ENCODE peak calls at places on chromosomes 5 and 9, in nine cellular contexts. T is WERI-Rb-1, L is SK-N-SH, S is OCI-LY7, H is tibial nerve, Q is stomach, C is K562, B is sigmoid colon, G is cardiac muscle cell. F is an unnamed sample.

GRCh38 chr9:4141201-4141750 is 158.6 kb downstream of the GLIS3 start:
- DNase-seq in T (no peak), L (no peak), S (no peak), H (no peak), Q (no peak), C (no peak), B (no peak), G (no peak), F (no peak)

GRCh38 chr5:118923295-118924005 is 64.9 kb downstream of the DTWD2 start:
- DNase-seq in T (no peak), L (no peak), S (no peak), H (no peak), Q (no peak), C (no peak), B (no peak), G (no peak), F (no peak)

GRCh38 chr5:143220748-143221211 is 182.7 kb downstream of the NR3C1 start:
- DNase-seq in T (no peak), L (no peak), S (no peak), H (no peak), Q (no peak), C (no peak), B (no peak), G (no peak), F (no peak)

GRCh38 chr9:114216081-114216480 is 60.7 kb downstream of the COL27A1 start:
- DNase-seq in T (no peak), L (peak; percentile 70), S (no peak), H (no peak), Q (peak; percentile 74), C (no peak), B (no peak), G (peak; percentile 85), F (no peak)

GRCh38 chr5:9498541-9499497 is 47.1 kb downstream of the SEMA5A start:
- DNase-seq in T (peak; percentile 71), L (no peak), S (peak; percentile 1), H (no peak), Q (no peak), C (peak; percentile 31), B (no peak), G (peak; percentile 35), F (no peak)

GRCh38 chr5:128487041-128487440 is 51.0 kb downstream of the FBN2 start:
- DNase-seq in T (no peak), L (no peak), S (no peak), H (no peak), Q (no peak), C (no peak), B (no peak), G (no peak), F (no peak)

GRCh38 chr5:79191457-79191856 is 44.5 kb upstream of the JMY start:
- DNase-seq in T (peak; percentile 20), L (no peak), S (peak; percentile 7), H (no peak), Q (no peak), C (no peak), B (no peak), G (no peak), F (no peak)

GRCh38 chr5:168908207-168908606 is 329.0 kb upstream of the PANK3 start:
- DNase-seq in T (no peak), L (no peak), S (no peak), H (no peak), Q (no peak), C (no peak), B (no peak), G (no peak), F (no peak)

GRCh38 chr9:21968331-21969010 is 25.7 kb downstream of the CDKN2A start:
- DNase-seq in T (no peak), L (peak; percentile 68), S (no peak), H (no peak), Q (no peak), C (no peak), B (no peak), G (peak; percentile 53), F (no peak)

GRCh38 chr5:73823508-73823925 is 197.5 kb downstream of the ARHGEF28 start:
- DNase-seq in T (no peak), L (no peak), S (no peak), H (no peak), Q (no peak), C (no peak), B (no peak), G (no peak), F (no peak)

GRCh38 chr5:75044406-75044805 is 8.0 kb downstream of the GCNT4 start:
- DNase-seq in T (no peak), L (no peak), S (no peak), H (no peak), Q (no peak), C (no peak), B (no peak), G (no peak), F (no peak)

GRCh38 chr9:12811935-12812334 is 37.1 kb downstream of the LURAP1L start:
- DNase-seq in T (no peak), L (no peak), S (no peak), H (no peak), Q (no peak), C (no peak), B (no peak), G (no peak), F (no peak)

GRCh38 chr9:105047652-105048031 is 119.7 kb upstream of the ABCA1 start:
- DNase-seq in T (peak; percentile 27), L (no peak), S (no peak), H (no peak), Q (no peak), C (no peak), B (no peak), G (no peak), F (no peak)
- H3K4me3 ChIP-seq in T (no peak overlapping the region), L (no peak overlapping the region), S (no peak overlapping the region), H (no peak overlapping the region), Q (no peak overlapping the region), C (no peak overlapping the region), B (no peak overlapping the region), G (no peak overlapping the region), F (no peak overlapping the region)

DNA sequence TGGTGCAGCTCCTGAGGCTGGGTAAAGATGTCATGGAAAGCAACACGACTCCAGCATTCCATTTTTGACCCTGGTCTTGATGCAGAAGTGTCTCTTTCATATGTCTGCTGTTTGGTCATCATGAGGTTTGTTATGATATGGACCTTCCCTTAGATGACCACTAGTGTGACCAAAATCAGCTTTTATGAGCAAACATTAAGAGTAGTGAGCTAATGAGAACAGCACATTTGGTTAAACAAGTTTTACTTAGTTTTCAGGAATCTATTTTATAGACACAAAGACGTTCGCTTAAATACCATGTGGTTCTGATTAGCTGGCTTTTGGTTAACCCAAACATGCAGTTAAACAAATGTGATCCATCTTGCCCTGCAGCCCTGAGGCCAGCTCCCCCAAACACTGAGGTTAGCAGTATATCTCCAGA is 56.7 kb upstream of the ACTBL2 start:
- DNase-seq in T (no peak), L (no peak), S (no peak), H (no peak), Q (no peak), C (no peak), B (no peak), G (no peak), F (no peak)
- H3K27ac ChIP-seq in T (no peak overlapping the region), L (no peak overlapping the region), S (no peak overlapping the region), H (no peak overlapping the region), Q (no peak overlapping the region), C (no peak overlapping the region), B (no peak overlapping the region), G (no peak overlapping the region), F (no peak overlapping the region)

GRCh38 chr9:125996671-125997509 is 249.7 kb downstream of the PBX3 start:
- DNase-seq in T (no peak), L (peak; percentile 21), S (no peak), H (no peak), Q (no peak), C (no peak), B (peak; percentile 36), G (no peak), F (no peak)

GRCh38 chr9:125994066-125994943 is 247.1 kb downstream of the PBX3 start:
- DNase-seq in T (no peak), L (peak; percentile 19), S (no peak), H (no peak), Q (no peak), C (no peak), B (peak; percentile 57), G (no peak), F (no peak)

GRCh38 chr9:125995706-125996105 is 248.5 kb downstream of the PBX3 start:
- DNase-seq in T (no peak), L (no peak), S (no peak), H (no peak), Q (no peak), C (no peak), B (peak; percentile 46), G (no peak), F (no peak)

GRCh38 chr9:125993423-125993935 is 246.3 kb downstream of the PBX3 start:
- DNase-seq in T (no peak), L (peak; percentile 10), S (no peak), H (no peak), Q (no peak), C (no peak), B (peak; percentile 40), G (no peak), F (no peak)

DNA sequence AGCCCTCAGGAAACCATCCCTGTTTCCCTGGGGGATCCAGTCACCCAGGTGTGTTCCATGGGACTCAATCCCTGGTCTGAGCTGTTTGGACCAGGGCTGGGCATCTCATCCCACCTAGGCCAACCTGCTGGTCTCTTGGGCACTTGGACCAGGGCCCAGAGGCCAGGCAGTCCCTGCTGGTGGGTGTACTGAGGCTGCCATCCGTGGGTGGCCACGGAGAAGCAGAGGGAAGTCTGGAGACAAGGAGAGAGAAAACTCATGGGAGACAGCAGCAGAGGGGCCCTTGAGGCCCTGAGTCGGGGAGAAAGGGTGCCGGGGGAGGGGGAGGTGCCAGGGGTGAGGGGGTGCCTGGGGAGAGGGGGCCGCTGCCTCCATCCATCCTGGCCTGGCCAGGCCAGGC is 247.8 kb downstream of the PBX3 start:
- DNase-seq in T (no peak), L (peak; percentile 15), S (no peak), H (no peak), Q (no peak), C (no peak), B (peak; percentile 48), G (no peak), F (no peak)
- H3K9me3 ChIP-seq in T (no peaks in the 10 kb centered on the region), L (no peaks in the 10 kb centered on the region), S (no peaks in the 10 kb centered on the region), H (no peaks in the 10 kb centered on the region), Q (no peaks in the 10 kb centered on the region), C (no peaks in the 10 kb centered on the region), B (no peaks in the 10 kb centered on the region), G (no peaks in the 10 kb centered on the region), F (no peaks in the 10 kb centered on the region)

GRCh38 chr5:39494534-39494933 is 69.8 kb upstream of the DAB2 start:
- DNase-seq in T (no peak), L (no peak), S (no peak), H (no peak), Q (no peak), C (no peak), B (no peak), G (no peak), F (no peak)
- H3K4me3 ChIP-seq in T (no peak overlapping the region), L (no peak overlapping the region), S (no peak overlapping the region), H (no peak overlapping the region), Q (no peak overlapping the region), C (no peak overlapping the region), B (no peak overlapping the region), G (no peak overlapping the region), F (no peak overlapping the region)